ENCODE peak calls at places on chromosomes 7 and 10, in nine cellular contexts. B is anterior cingulate cortex; I is NCI-H2029; X is NB4; Z is esophagus muscularis mucosa; A is GM03348; L is NCI-H1105; G is stimulated activated CD8-positive, alpha-beta memory T cell treated with anti-CD3 and anti-CD28 coated beads, Interleukin-4, amount 100 ng/mL, for 24 hours; U is activated effector memory CD4-positive, alpha-beta T cell treated with anti-CD3 and anti-CD28 coated beads, Interleukin-2, amount 50 U/mL, for 16 hours. K is an unnamed sample.
A peak's percentile ranks its signal among the peaks of the same experiment; 100 is the strongest.

GRCh38 chr10:28432210-28432676 is 100.7 kb upstream of the WAC start:
- DNase-seq in B (peak; percentile 11), I (peak; percentile 34), X (peak; percentile 69), Z (no peak), A (peak; percentile 89), L (peak; percentile 16), G (no peak), U (no peak), K (no peak)

GRCh38 chr7:11775401-11775800 is 56.6 kb downstream of the THSD7A start:
- DNase-seq in B (no peak), I (no peak), X (no peak), Z (no peak), A (no peak), L (no peak), G (no peak), U (no peak), K (no peak)

GRCh38 chr7:34277801-34278195 is 372.5 kb downstream of the BMPER start:
- DNase-seq in B (no peak), I (no peak), X (no peak), Z (no peak), A (no peak), L (no peak), G (no peak), U (no peak), K (no peak)

GRCh38 chr7:250523-250922 is 39.4 kb upstream of the FOXL3 start:
- DNase-seq in B (no peak), I (no peak), X (no peak), Z (no peak), A (no peak), L (no peak), G (no peak), U (no peak), K (no peak)

GRCh38 chr7:46109447-46109846 is 188.4 kb upstream of the IGFBP3 start:
- DNase-seq in B (no peak), I (no peak), X (no peak), Z (no peak), A (no peak), L (no peak), G (no peak), U (no peak), K (no peak)

GRCh38 chr7:65438593-65438992 is 64.9 kb downstream of the ZNF92 start:
- DNase-seq in B (no peak), I (no peak), X (peak; percentile 24), Z (no peak), A (peak; percentile 68), L (no peak), G (no peak), U (no peak), K (no peak)

GRCh38 chr7:44590910-44591309 is 8.9 kb upstream of the TMED4 start:
- DNase-seq in B (no peak), I (no peak), X (no peak), Z (no peak), A (no peak), L (no peak), G (no peak), U (no peak), K (no peak)

GRCh38 chr7:24703296-24703695 is 54.0 kb downstream of the GSDME start:
- DNase-seq in B (no peak), I (no peak), X (no peak), Z (no peak), A (no peak), L (no peak), G (no peak), U (no peak), K (no peak)

GRCh38 chr7:158428131-158428841 is 159.3 kb downstream of the PTPRN2 start:
- DNase-seq in B (no peak), I (no peak), X (no peak), Z (no peak), A (no peak), L (no peak), G (no peak), U (peak; percentile 43), K (no peak)

GRCh38 chr7:155438778-155439177 is 19.2 kb upstream of the EN2 start:
- DNase-seq in B (no peak), I (no peak), X (no peak), Z (no peak), A (no peak), L (no peak), G (no peak), U (no peak), K (no peak)

GRCh38 chr7:155785536-155785935 is 26.7 kb downstream of the SHH start:
- DNase-seq in B (no peak), I (no peak), X (no peak), Z (no peak), A (no peak), L (no peak), G (no peak), U (peak; percentile 17), K (no peak)

GRCh38 chr10:4099202-4099601 is 314.2 kb upstream of the KLF6 start:
- DNase-seq in B (no peak), I (no peak), X (no peak), Z (no peak), A (no peak), L (no peak), G (no peak), U (no peak), K (no peak)

GRCh38 chr7:44219371-44220045 is 18.7 kb downstream of the YKT6 start:
- DNase-seq in B (no peak), I (no peak), X (no peak), Z (no peak), A (no peak), L (no peak), G (no peak), U (no peak), K (no peak)

GRCh38 chr7:152336754-152337368 is 98.9 kb downstream of the KMT2C start:
- DNase-seq in B (no peak), I (peak; percentile 35), X (peak; percentile 69), Z (no peak), A (peak; percentile 57), L (peak; percentile 6), G (no peak), U (no peak), K (no peak)

GRCh38 chr7:114255404-114255841 is 159.2 kb upstream of the FOXP2 start:
- DNase-seq in B (no peak), I (no peak), X (no peak), Z (no peak), A (no peak), L (no peak), G (no peak), U (no peak), K (no peak)

GRCh38 chr7:140417456-140418155 is 13.7 kb downstream of the RAB19 start:
- DNase-seq in B (no peak), I (peak; percentile 3), X (no peak), Z (no peak), A (no peak), L (peak; percentile 88), G (no peak), U (no peak), K (no peak)

GRCh38 chr7:149799397-149800168 is 26.2 kb upstream of the ZNF467 start:
- DNase-seq in B (no peak), I (no peak), X (peak; percentile 61), Z (no peak), A (no peak), L (peak; percentile 10), G (peak; percentile 26), U (peak; percentile 84), K (no peak)

GRCh38 chr10:3468919-3469638 is 296.5 kb upstream of the PITRM1 start:
- DNase-seq in B (no peak), I (no peak), X (peak; percentile 81), Z (no peak), A (peak; percentile 73), L (no peak), G (no peak), U (no peak), K (no peak)

GRCh38 chr7:151782598-151783448 is 94.1 kb downstream of the PRKAG2 start:
- DNase-seq in B (no peak), I (no peak), X (peak; percentile 87), Z (peak; percentile 94), A (peak; percentile 92), L (no peak), G (peak; percentile 68), U (peak; percentile 88), K (peak; percentile 40)

GRCh38 chr10:130045091-130045652 is 65.5 kb downstream of the C10orf143 start:
- DNase-seq in B (no peak), I (no peak), X (peak; percentile 82), Z (no peak), A (peak; percentile 75), L (no peak), G (no peak), U (no peak), K (no peak)

GRCh38 chr10:11875183-11875498 is 52.0 kb downstream of the PROSER2 start:
- DNase-seq in B (no peak), I (no peak), X (no peak), Z (no peak), A (no peak), L (no peak), G (no peak), U (no peak), K (no peak)

GRCh38 chr10:34547283-34547682 is 267.8 kb downstream of the PARD3 start:
- DNase-seq in B (no peak), I (no peak), X (no peak), Z (no peak), A (no peak), L (no peak), G (no peak), U (no peak), K (no peak)

GRCh38 chr10:77392236-77392721 is 245.3 kb downstream of the KCNMA1 start:
- DNase-seq in B (no peak), I (no peak), X (no peak), Z (no peak), A (peak; percentile 61), L (no peak), G (no peak), U (no peak), K (no peak)

GRCh38 chr7:141288626-141289025 is 214.8 kb downstream of the TMEM178B start:
- DNase-seq in B (no peak), I (peak; percentile 28), X (no peak), Z (no peak), A (no peak), L (peak; percentile 53), G (no peak), U (no peak), K (no peak)

GRCh38 chr7:130276796-130277762 is 10.4 kb downstream of the CPA2 start:
- DNase-seq in B (no peak), I (no peak), X (no peak), Z (no peak), A (peak; percentile 76), L (no peak), G (no peak), U (peak; percentile 66), K (no peak)

GRCh38 chr7:87190806-87191205 is 28.7 kb downstream of the TMEM243 start:
- DNase-seq in B (no peak), I (no peak), X (no peak), Z (no peak), A (no peak), L (no peak), G (no peak), U (no peak), K (no peak)

GRCh38 chr7:121285066-121285667 is 43.6 kb upstream of the WNT16 start:
- DNase-seq in B (no peak), I (no peak), X (no peak), Z (no peak), A (no peak), L (no peak), G (no peak), U (no peak), K (no peak)

GRCh38 chr7:64874562-64875250 is 28.4 kb upstream of the ZNF273 start:
- DNase-seq in B (no peak), I (no peak), X (no peak), Z (peak; percentile 70), A (no peak), L (no peak), G (no peak), U (peak; percentile 39), K (peak; percentile 4)

GRCh38 chr10:51109821-51110533 is 35.7 kb downstream of the PRKG1 start:
- DNase-seq in B (no peak), I (no peak), X (no peak), Z (no peak), A (peak; percentile 11), L (no peak), G (no peak), U (no peak), K (no peak)

GRCh38 chr7:46781901-46782439 is 799.9 kb downstream of the TNS3 start:
- DNase-seq in B (no peak), I (no peak), X (no peak), Z (no peak), A (no peak), L (no peak), G (no peak), U (no peak), K (no peak)

GRCh38 chr7:134890246-134891240 is 95.8 kb upstream of the AGBL3 start:
- DNase-seq in B (peak; percentile 41), I (peak; percentile 7), X (no peak), Z (peak; percentile 86), A (peak; percentile 34), L (peak; percentile 50), G (no peak), U (no peak), K (no peak)

K was measured in activated T-helper 2 cell treated with anti-CD3 and anti-CD28 coated beads, Interferon-gamma antibody, Interleukin-2, Interleukin-4, amounts not matched to agents 10 μg/mL and 5 μg/mL and 100 μg/mL, durations not matched to agents 14 hours and 24 hours and 36 hours.